ENCODE peak calls at places on chromosomes 2 and 18, in ten cellular contexts. F is fibroblast of gingiva; Z is ACHN; I is activated CD4-positive, alpha-beta T cell treated with anti-CD3 and anti-CD28 coated beads for 48 hours; O is ELF-1; M is choroid plexus epithelial cell; E is B cell; B is EL; C is NCI-H774; K is neuronal stem cell. N is an unnamed sample.

GRCh38 chr2:191064590-191064989 is 50.6 kb upstream of the STAT1 start:
- DNase-seq in F (no peak), Z (no peak), I (peak; percentile 22), O (no peak), M (no peak), E (no peak), B (no peak), C (no peak), K (no peak), N (no peak)

GRCh38 chr2:177593448-177593847 is 200.9 kb downstream of the AGPS start:
- DNase-seq in F (no peak), Z (no peak), I (no peak), O (no peak), M (no peak), E (no peak), B (no peak), C (no peak), K (no peak), N (no peak)

GRCh38 chr2:68653538-68653982 is 10.2 kb downstream of the PROKR1 start:
- DNase-seq in F (peak; percentile 26), Z (peak; percentile 18), I (peak; percentile 64), O (no peak), M (peak; percentile 75), E (no peak), B (peak; percentile 62), C (no peak), K (no peak), N (peak; percentile 53)

GRCh38 chr18:70380915-70381896 is 92.4 kb downstream of the SOCS6 start:
- DNase-seq in F (no peak), Z (no peak), I (peak; percentile 8), O (peak; percentile 75), M (no peak), E (no peak), B (no peak), C (peak; percentile 57), K (peak; percentile 50), N (no peak)

GRCh38 chr2:241064008-241064801 is 37.9 kb downstream of the MTERF4 start:
- DNase-seq in F (no peak), Z (peak; percentile 10), I (peak; percentile 51), O (no peak), M (no peak), E (peak; percentile 78), B (no peak), C (peak; percentile 13), K (no peak), N (no peak)

GRCh38 chr2:110216803-110217202 is 4.5 kb upstream of the MTLN start:
- DNase-seq in F (peak; percentile 29), Z (no peak), I (no peak), O (no peak), M (no peak), E (no peak), B (no peak), C (no peak), K (no peak), N (no peak)

GRCh38 chr18:37554399-37554787 is 11.2 kb downstream of the CELF4 start:
- DNase-seq in F (no peak), Z (no peak), I (no peak), O (peak; percentile 86), M (no peak), E (no peak), B (no peak), C (no peak), K (no peak), N (no peak)

GRCh38 chr2:26757873-26758789 is 6.0 kb upstream of the SLC35F6 start:
- DNase-seq in F (peak; percentile 98), Z (peak; percentile 99), I (peak; percentile 40), O (peak; percentile 90), M (peak; percentile 99), E (no peak), B (peak; percentile 99), C (no peak), K (no peak), N (peak; percentile 87)

GRCh38 chr2:38512211-38512610 is 90.5 kb downstream of the HNRNPLL start:
- DNase-seq in F (no peak), Z (no peak), I (no peak), O (peak; percentile 32), M (no peak), E (no peak), B (no peak), C (no peak), K (no peak), N (no peak)